ENCODE peak calls at places on chromosomes 13 and 19, in ten cellular contexts. B is naive thymus-derived CD8-positive, alpha-beta T cell; V is GM12865; W is effector memory CD4-positive, alpha-beta T cell; D is AG09309; K is ascending aorta; E is AG10803; L is amniotic stem cell; S is germinal center; F is hepatic stellate cell. G is an unnamed sample.

GRCh38 chr13:77521595-77522367 is 13.7 kb upstream of the SCEL start:
- DNase-seq in B (no peak), V (no peak), W (no peak), D (no peak), K (no peak), E (peak), L (no peak), S (no peak), F (no peak), G (peak)

GRCh38 chr19:51743405-51743804 is 8.3 kb downstream of the FPR1 start:
- DNase-seq in B (no peak), V (no peak), W (no peak), D (no peak), K (no peak), E (peak), L (no peak), S (no peak), F (no peak), G (no peak)

GRCh38 chr19:53511933-53512374 is 26.0 kb upstream of the ZNF331 start:
- DNase-seq in B (peak), V (peak), W (no peak), D (peak), K (no peak), E (peak), L (peak), S (peak), F (peak), G (peak)

GRCh38 chr19:40283414-40284250 is 1.5 kb downstream of the AKT2 start:
- DNase-seq in B (no peak), V (no peak), W (no peak), D (no peak), K (no peak), E (no peak), L (no peak), S (no peak), F (no peak), G (peak)

GRCh38 chr19:52898101-52898500 is 666 bp upstream of the ZNF320 start:
- DNase-seq in B (no peak), V (no peak), W (no peak), D (no peak), K (no peak), E (no peak), L (no peak), S (no peak), F (no peak), G (no peak)

GRCh38 chr13:73228546-73228945 is 169.7 kb downstream of the KLF5 start:
- DNase-seq in B (peak), V (no peak), W (no peak), D (no peak), K (no peak), E (no peak), L (no peak), S (no peak), F (no peak), G (no peak)

GRCh38 chr19:6501740-6502648 is at the start of gene TUBB4A:
- DNase-seq in B (peak), V (peak), W (no peak), D (no peak), K (no peak), E (no peak), L (no peak), S (peak), F (no peak), G (no peak)

GRCh38 chr19:52935434-52935833 is 12.2 kb upstream of the ZNF888 start:
- DNase-seq in B (no peak), V (no peak), W (no peak), D (peak), K (no peak), E (no peak), L (no peak), S (no peak), F (no peak), G (no peak)

GRCh38 chr19:18366027-18366435 is 19.9 kb upstream of the GDF15 start:
- DNase-seq in B (no peak), V (no peak), W (no peak), D (no peak), K (no peak), E (no peak), L (no peak), S (no peak), F (no peak), G (peak)

GRCh38 chr19:11420894-11421606 is 1.9 kb upstream of the RGL3 start:
- DNase-seq in B (peak), V (no peak), W (no peak), D (no peak), K (no peak), E (no peak), L (no peak), S (peak), F (no peak), G (no peak)

GRCh38 chr13:72166102-72166660 is 299.2 kb upstream of the DACH1 start:
- DNase-seq in B (no peak), V (no peak), W (no peak), D (no peak), K (no peak), E (no peak), L (no peak), S (no peak), F (no peak), G (peak)

GRCh38 chr13:44930280-44930679 is 59.0 kb downstream of the NUFIP1 start:
- DNase-seq in B (no peak), V (no peak), W (no peak), D (no peak), K (no peak), E (no peak), L (no peak), S (no peak), F (no peak), G (no peak)

GRCh38 chr19:7331446-7331845 is 17.3 kb upstream of the ARHGEF18 start:
- DNase-seq in B (no peak), V (no peak), W (no peak), D (no peak), K (no peak), E (no peak), L (no peak), S (no peak), F (no peak), G (no peak)

GRCh38 chr19:47436712-47437401 is 17.5 kb upstream of the MEIS3 start:
- DNase-seq in B (peak), V (peak), W (peak), D (no peak), K (no peak), E (peak), L (peak), S (peak), F (peak), G (peak)

GRCh38 chr19:42207767-42208259 is 9.7 kb downstream of the DEDD2 start:
- DNase-seq in B (no peak), V (no peak), W (peak), D (no peak), K (no peak), E (peak), L (peak), S (no peak), F (peak), G (no peak)

GRCh38 chr13:113390874-113391497 is 27.1 kb upstream of the GRTP1 start:
- DNase-seq in B (no peak), V (no peak), W (no peak), D (no peak), K (no peak), E (no peak), L (no peak), S (no peak), F (no peak), G (no peak)

GRCh38 chr19:47661161-47661560 is 52.1 kb upstream of the EHD2 start:
- DNase-seq in B (no peak), V (no peak), W (no peak), D (no peak), K (no peak), E (peak), L (no peak), S (no peak), F (no peak), G (no peak)

GRCh38 chr19:18612772-18613588 is at the start of gene TMEM59L:
- DNase-seq in B (peak), V (no peak), W (peak), D (no peak), K (no peak), E (no peak), L (no peak), S (no peak), F (no peak), G (no peak)

GRCh38 chr13:84845875-84846619 is 953.2 kb downstream of the SLITRK6 start:
- DNase-seq in B (no peak), V (no peak), W (no peak), D (no peak), K (no peak), E (no peak), L (no peak), S (no peak), F (no peak), G (no peak)

GRCh38 chr19:16366433-16367268 is 42.0 kb downstream of the KLF2 start:
- DNase-seq in B (peak), V (peak), W (no peak), D (no peak), K (no peak), E (no peak), L (no peak), S (peak), F (no peak), G (no peak)

GRCh38 chr13:44273991-44274810 is 99.4 kb upstream of the SERP2 start:
- DNase-seq in B (peak), V (peak), W (no peak), D (peak), K (no peak), E (peak), L (peak), S (peak), F (peak), G (peak)

G was measured in lung microvascular endothelial cell.